ENCODE peak calls at places on chromosomes 3 and 15, in seven cellular contexts. T is Karpas-422; C is stomach; K is mucosa of descending colon; V is naive thymus-derived CD4-positive, alpha-beta T cell; W is HepG2; X is left ventricle myocardium inferior. I is an unnamed sample.

GRCh38 chr3:194054540-194054939 is 81.4 kb upstream of the HES1 start:
- DNase-seq in V (no peak), T (no peak), X (no peak), W (no peak), K (no peak), C (no peak), I (no peak)

GRCh38 chr15:86634146-86634545 is 554.5 kb downstream of the AGBL1 start:
- DNase-seq in V (no peak), T (no peak), C (no peak), K (no peak), X (no peak), W (no peak), I (no peak)

GRCh38 chr3:53748512-53749271 is 97.5 kb downstream of the CHDH start:
- DNase-seq in C (no peak), T (peak; percentile 45), K (no peak), W (no peak), X (no peak), V (no peak), I (no peak)

GRCh38 chr3:31793040-31793439 is 188.0 kb downstream of the OSBPL10 start:
- DNase-seq in V (no peak), K (no peak), X (no peak), W (no peak), C (no peak), T (no peak), I (no peak)

GRCh38 chr3:11632966-11633365 is 10.7 kb downstream of the VGLL4 start:
- DNase-seq in C (no peak), X (no peak), W (no peak), V (no peak), T (no peak), K (no peak), I (no peak)

GRCh38 chr3:39207361-39208192 is 15.2 kb upstream of the XIRP1 start:
- DNase-seq in X (no peak), V (no peak), K (no peak), C (no peak), T (no peak), W (no peak), I (no peak)

GRCh38 chr3:13013595-13013993 is 59.6 kb downstream of the IQSEC1 start:
- DNase-seq in K (no peak), C (no peak), V (no peak), X (no peak), T (no peak), W (no peak), I (no peak)

GRCh38 chr3:97863025-97863424 is 41.2 kb downstream of the CRYBG3 start:
- DNase-seq in X (no peak), C (no peak), V (no peak), T (no peak), K (no peak), W (no peak), I (no peak)

GRCh38 chr15:29945943-29946591 is 123.8 kb upstream of the TJP1 start:
- DNase-seq in W (no peak), C (no peak), V (no peak), T (no peak), X (no peak), K (no peak), I (no peak)

GRCh38 chr3:38190481-38190881 is 25.1 kb downstream of the OXSR1 start:
- DNase-seq in T (no peak), V (no peak), C (no peak), X (no peak), K (no peak), W (no peak), I (no peak)

GRCh38 chr3:194687638-194688206 is 2.0 kb downstream of the FAM43A start:
- DNase-seq in V (peak; percentile 48), C (peak; percentile 79), K (peak; percentile 88), T (peak; percentile 95), X (peak; percentile 76), W (no peak), I (peak; percentile 64)

DNA sequence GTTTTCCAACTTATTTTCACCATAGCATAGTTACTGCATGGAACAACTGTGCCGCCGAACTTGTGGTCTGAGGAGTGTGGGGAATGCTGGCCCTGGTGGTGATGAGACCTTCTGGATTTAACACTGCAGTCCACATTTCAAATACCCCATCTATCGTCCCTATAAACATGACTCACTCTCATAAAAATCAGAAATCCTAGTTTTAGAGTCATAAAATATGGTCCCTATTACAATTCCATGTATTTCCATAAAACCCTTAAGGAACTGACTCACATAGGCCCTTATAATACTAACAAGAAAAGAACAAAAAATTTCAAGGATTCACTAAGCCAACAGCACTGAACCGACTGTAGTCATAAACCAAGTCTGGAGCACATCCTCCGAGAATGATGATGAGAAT is 147.2 kb downstream of the FOXP1 start:
- DNase-seq in C (no peak), V (no peak), X (no peak), K (no peak), T (no peak), W (no peak), I (no peak)
- H3K4me1 ChIP-seq in C (peaks cover 62% of the 10 kb centered on the region), V (peaks cover 69% of the 10 kb centered on the region), X (peaks cover 57% of the 10 kb centered on the region), K (no peaks in the 10 kb centered on the region), T (peaks cover 71% of the 10 kb centered on the region), W (no peaks in the 10 kb centered on the region), I (no peaks in the 10 kb centered on the region)

GRCh38 chr3:159855599-159856495 is 132.8 kb upstream of the IL12A start:
- DNase-seq in T (no peak), V (no peak), K (no peak), X (no peak), C (no peak), W (no peak), I (no peak)
- H3K4me1 ChIP-seq in T (no peaks in the 10 kb centered on the region), V (no peaks in the 10 kb centered on the region), K (no peaks in the 10 kb centered on the region), X (peaks cover 100% of the 10 kb centered on the region), C (peaks cover 76% of the 10 kb centered on the region), W (no peaks in the 10 kb centered on the region), I (no peaks in the 10 kb centered on the region)

GRCh38 chr3:134334901-134335280 is 39.4 kb downstream of the AMOTL2 start:
- DNase-seq in W (no peak), V (no peak), K (no peak), X (no peak), C (no peak), T (no peak), I (peak; percentile 65)
- H3K4me1 ChIP-seq in W (peaks cover 92% of the 10 kb centered on the region), V (no peaks in the 10 kb centered on the region), K (peaks cover 6% of the 10 kb centered on the region), X (peaks cover 62% of the 10 kb centered on the region), C (peaks cover 51% of the 10 kb centered on the region), T (no peaks in the 10 kb centered on the region), I (no peaks in the 10 kb centered on the region)

DNA sequence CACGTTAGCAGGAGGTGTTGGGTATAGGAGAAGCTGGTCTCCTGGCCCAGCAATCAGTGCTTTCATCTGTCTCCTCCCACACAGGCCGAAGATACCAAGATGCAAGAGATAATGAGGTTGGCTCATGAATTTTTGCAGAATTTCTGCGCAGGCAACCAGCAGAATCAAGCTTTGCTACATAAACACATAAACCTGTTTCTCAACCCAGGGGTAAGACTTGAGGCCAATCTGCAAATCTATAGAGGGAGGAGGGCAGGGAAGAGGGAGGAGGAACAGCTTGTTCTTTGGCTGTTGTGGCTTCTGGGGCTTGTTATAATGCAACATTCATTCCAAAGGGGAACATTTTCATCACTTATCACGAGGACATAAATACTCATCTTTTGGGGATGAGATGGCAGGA is 195.3 kb downstream of the ITPR1 start:
- DNase-seq in C (no peak), K (no peak), V (no peak), X (no peak), T (no peak), W (no peak), I (no peak)
- H3K4me1 ChIP-seq in C (peaks cover 12% of the 10 kb centered on the region), K (no peaks in the 10 kb centered on the region), V (no peaks in the 10 kb centered on the region), X (peaks cover 5% of the 10 kb centered on the region), T (no peaks in the 10 kb centered on the region), W (no peaks in the 10 kb centered on the region), I (no peaks in the 10 kb centered on the region)

GRCh38 chr15:35254052-35254451 is 169.0 kb upstream of the NANOGP8 start:
- DNase-seq in C (no peak), V (no peak), X (no peak), W (no peak), T (no peak), K (no peak), I (no peak)
- H3K4me1 ChIP-seq in C (no peaks in the 10 kb centered on the region), V (no peaks in the 10 kb centered on the region), X (no peaks in the 10 kb centered on the region), W (no peaks in the 10 kb centered on the region), T (no peaks in the 10 kb centered on the region), K (no peaks in the 10 kb centered on the region), I (no peaks in the 10 kb centered on the region)